ENCODE peak calls at places on chromosomes 6 and 20, in eight cellular contexts. U is activated CD8-positive, alpha-beta memory T cell treated with anti-CD3 and anti-CD28 coated beads for 24 hours; O is ACHN; F is activated naive CD8-positive, alpha-beta T cell treated with anti-CD3 and anti-CD28 coated beads, Interleukin-2, amount 10 ng/mL, durations not matched to agents 7 days and 5 days; J is T-helper 17 cell; P is K562; L is aorta; Y is T-helper 9 cell. S is an unnamed sample.

GRCh38 chr6:144896876-144897275 is 611.7 kb downstream of the UTRN start:
- DNase-seq in J (no peak), O (no peak), L (no peak), U (no peak), Y (no peak), P (no peak), F (no peak), S (no peak)

GRCh38 chr20:23293689-23294088 is 56.9 kb upstream of the NXT1 start:
- DNase-seq in P (no peak), O (no peak), F (no peak), U (no peak), L (no peak), J (no peak), Y (no peak), S (no peak)

GRCh38 chr6:12112540-12113189 is 100.6 kb downstream of the HIVEP1 start:
- DNase-seq in L (no peak), P (peak; percentile 49), J (no peak), O (peak; percentile 31), Y (no peak), F (no peak), U (no peak), S (no peak)

GRCh38 chr20:57474816-57475215 is 50.1 kb downstream of the CTCFL start:
- DNase-seq in Y (no peak), J (no peak), L (no peak), F (no peak), P (no peak), U (no peak), O (no peak), S (no peak)

GRCh38 chr6:71982385-71982784 is 96.0 kb downstream of the RIMS1 start:
- DNase-seq in J (no peak), Y (no peak), O (no peak), F (no peak), U (no peak), P (no peak), L (no peak), S (no peak)

GRCh38 chr6:52403086-52403485 is 17.1 kb upstream of the EFHC1 start:
- DNase-seq in Y (no peak), L (no peak), U (no peak), O (no peak), J (no peak), F (no peak), P (no peak), S (no peak)

GRCh38 chr20:51631011-51631950 is 88.8 kb upstream of the NFATC2 start:
- DNase-seq in O (peak; percentile 85), U (no peak), Y (no peak), F (no peak), L (no peak), P (peak; percentile 53), J (no peak), S (no peak)

GRCh38 chr6:106519460-106520394 is 109.6 kb downstream of the RTN4IP1 start:
- DNase-seq in P (peak; percentile 53), J (peak; percentile 39), L (no peak), O (peak; percentile 82), F (peak; percentile 71), U (peak; percentile 84), Y (peak; percentile 58), S (peak; percentile 65)

GRCh38 chr20:10412591-10413408 is 21.2 kb downstream of the MKKS start:
- DNase-seq in U (no peak), O (no peak), F (no peak), J (no peak), L (no peak), Y (no peak), P (no peak), S (no peak)

GRCh38 chr6:159720708-159721107 is 6.6 kb upstream of the WTAP start:
- DNase-seq in P (peak; percentile 52), J (peak; percentile 16), L (no peak), O (peak; percentile 31), F (no peak), Y (peak; percentile 21), U (no peak), S (peak; percentile 39)

GRCh38 chr6:109093732-109094131 is 914 bp downstream of the SESN1 start:
- DNase-seq in Y (no peak), J (no peak), L (no peak), F (no peak), U (no peak), P (no peak), O (peak; percentile 19), S (no peak)

GRCh38 chr20:10329387-10330005 is 104.5 kb downstream of the MKKS start:
- DNase-seq in J (no peak), P (no peak), U (no peak), O (no peak), L (no peak), Y (no peak), F (no peak), S (no peak)

GRCh38 chr6:158596861-158597260 is 37.0 kb downstream of the TMEM181 start:
- DNase-seq in P (no peak), L (no peak), Y (no peak), F (no peak), U (no peak), O (no peak), J (no peak), S (no peak)

GRCh38 chr6:112337209-112337638 is 9.9 kb upstream of the RFPL4B start:
- DNase-seq in P (peak; percentile 25), O (peak; percentile 67), J (no peak), Y (no peak), F (no peak), U (no peak), L (no peak), S (no peak)

GRCh38 chr6:73548458-73549446 is 27.9 kb upstream of the EEF1A1 start:
- DNase-seq in J (no peak), F (no peak), O (no peak), U (no peak), L (no peak), P (no peak), Y (no peak), S (no peak)

GRCh38 chr6:100171533-100172321 is 177.7 kb upstream of the MCHR2 start:
- DNase-seq in P (no peak), Y (no peak), U (no peak), F (no peak), O (no peak), L (no peak), J (no peak), S (no peak)

GRCh38 chr6:167701010-167701409 is 125.7 kb upstream of the AFDN start:
- DNase-seq in P (no peak), F (no peak), Y (no peak), J (no peak), L (no peak), U (no peak), O (no peak), S (no peak)

GRCh38 chr6:67683960-67684359 is 951.1 kb upstream of the ADGRB3 start:
- DNase-seq in Y (no peak), L (no peak), J (no peak), U (no peak), P (no peak), F (no peak), O (peak; percentile 58), S (no peak)

GRCh38 chr20:48455606-48456360 is 372.0 kb downstream of the PREX1 start:
- DNase-seq in U (no peak), Y (no peak), L (no peak), J (no peak), P (no peak), F (no peak), O (no peak), S (no peak)

GRCh38 chr6:80771941-80772340 is 665.5 kb downstream of the BCKDHB start:
- DNase-seq in P (no peak), L (no peak), Y (no peak), O (peak; percentile 45), U (no peak), J (no peak), F (no peak), S (no peak)

GRCh38 chr6:11093591-11094410 is at the start of gene SMIM13:
- DNase-seq in F (peak; percentile 93), U (peak; percentile 97), L (peak; percentile 99), O (peak; percentile 96), J (peak; percentile 90), P (peak; percentile 97), Y (peak; percentile 94), S (peak; percentile 89)

GRCh38 chr20:59749293-59749680 is 144.9 kb downstream of the PHACTR3 start:
- DNase-seq in J (no peak), O (no peak), P (no peak), L (peak; percentile 84), U (no peak), Y (no peak), F (no peak), S (no peak)

GRCh38 chr6:152207915-152208714 is 400.6 kb downstream of the ESR1 start:
- DNase-seq in U (no peak), L (no peak), O (no peak), P (no peak), J (no peak), Y (no peak), F (no peak), S (no peak)

GRCh38 chr6:37306026-37306425 is 47.8 kb upstream of the RNF8 start:
- DNase-seq in Y (no peak), P (no peak), L (no peak), J (no peak), U (peak; percentile 38), O (no peak), F (no peak), S (no peak)